ENCODE peak calls at places on chromosomes 5 and 9, in four cellular contexts. One of them, this sample, is unnamed.

GRCh38 chr5:174307656-174308271 is 262.3 kb downstream of the NSG2 start:
- DNase-seq in GM12865: no peak
- DNase-seq in CD8-positive, alpha-beta T cell: no peak
- DNase-seq in adipocyte: no peak
- DNase-seq in this sample: no peak

GRCh38 chr5:59360130-59360555 is 533.4 kb downstream of the PDE4D start:
- DNase-seq in GM12865: no peak
- DNase-seq in CD8-positive, alpha-beta T cell: no peak
- DNase-seq in adipocyte: no peak
- DNase-seq in this sample: no peak

GRCh38 chr5:107653685-107654084 is 17.1 kb downstream of the EFNA5 start:
- DNase-seq in GM12865: no peak
- DNase-seq in CD8-positive, alpha-beta T cell: no peak
- DNase-seq in adipocyte: no peak
- DNase-seq in this sample: no peak

GRCh38 chr5:139443766-139444473 is 4.6 kb upstream of the DNAJC18 start:
- DNase-seq in GM12865: no peak
- DNase-seq in CD8-positive, alpha-beta T cell: peak
- DNase-seq in adipocyte: peak
- DNase-seq in this sample: no peak

GRCh38 chr5:168710706-168711105 is 131.5 kb upstream of the PANK3 start:
- DNase-seq in GM12865: no peak
- DNase-seq in CD8-positive, alpha-beta T cell: no peak
- DNase-seq in adipocyte: no peak
- DNase-seq in this sample: no peak

GRCh38 chr5:17077447-17078233 is 139.8 kb upstream of the BASP1 start:
- DNase-seq in GM12865: no peak
- DNase-seq in CD8-positive, alpha-beta T cell: no peak
- DNase-seq in adipocyte: no peak
- DNase-seq in this sample: no peak

GRCh38 chr5:117794847-117795246 is 1193.5 kb downstream of the DTWD2 start:
- DNase-seq in GM12865: no peak
- DNase-seq in CD8-positive, alpha-beta T cell: no peak
- DNase-seq in adipocyte: peak
- DNase-seq in this sample: no peak

GRCh38 chr9:134657666-134658377 is 16.2 kb downstream of the COL5A1 start:
- DNase-seq in GM12865: no peak
- DNase-seq in CD8-positive, alpha-beta T cell: no peak
- DNase-seq in adipocyte: no peak
- DNase-seq in this sample: no peak

GRCh38 chr5:77086611-77087483 is at the start of gene ZBED3:
- DNase-seq in GM12865: peak
- DNase-seq in CD8-positive, alpha-beta T cell: peak
- DNase-seq in adipocyte: peak
- DNase-seq in this sample: peak

GRCh38 chr5:9888517-9888916 is 258.4 kb upstream of the TAS2R1 start:
- DNase-seq in GM12865: no peak
- DNase-seq in CD8-positive, alpha-beta T cell: no peak
- DNase-seq in adipocyte: peak
- DNase-seq in this sample: no peak

GRCh38 chr9:108476574-108476973 is 379.2 kb downstream of the ACTL7B start:
- DNase-seq in GM12865: no peak
- DNase-seq in CD8-positive, alpha-beta T cell: no peak
- DNase-seq in adipocyte: no peak
- DNase-seq in this sample: no peak

GRCh38 chr9:98491778-98492177 is 217.0 kb downstream of the GABBR2 start:
- DNase-seq in GM12865: no peak
- DNase-seq in CD8-positive, alpha-beta T cell: no peak
- DNase-seq in adipocyte: peak
- DNase-seq in this sample: no peak

GRCh38 chr9:34383904-34384303 is 7.2 kb upstream of the MYORG start:
- DNase-seq in GM12865: no peak
- DNase-seq in CD8-positive, alpha-beta T cell: no peak
- DNase-seq in adipocyte: no peak
- DNase-seq in this sample: no peak

GRCh38 chr9:35680331-35681105 is 6.8 kb downstream of the CA9 start:
- DNase-seq in GM12865: peak
- DNase-seq in CD8-positive, alpha-beta T cell: no peak
- DNase-seq in adipocyte: no peak
- DNase-seq in this sample: no peak

GRCh38 chr9:136940526-136941230 is 3.9 kb downstream of the FBXW5 start:
- DNase-seq in GM12865: no peak
- DNase-seq in CD8-positive, alpha-beta T cell: no peak
- DNase-seq in adipocyte: no peak
- DNase-seq in this sample: no peak

GRCh38 chr5:126716861-126717260 is 60.1 kb upstream of the LMNB1 start:
- DNase-seq in GM12865: no peak
- DNase-seq in CD8-positive, alpha-beta T cell: no peak
- DNase-seq in adipocyte: no peak
- DNase-seq in this sample: no peak

GRCh38 chr5:124583469-124584350 is 162.7 kb downstream of the ZNF608 start:
- DNase-seq in GM12865: peak
- DNase-seq in CD8-positive, alpha-beta T cell: no peak
- DNase-seq in adipocyte: peak
- DNase-seq in this sample: no peak

GRCh38 chr5:180808461-180809000 is 5.9 kb upstream of the MGAT1 start:
- DNase-seq in GM12865: no peak
- DNase-seq in CD8-positive, alpha-beta T cell: no peak
- DNase-seq in adipocyte: no peak
- DNase-seq in this sample: no peak
- H3K4me3 ChIP-seq in GM12865: peak
- H3K4me3 ChIP-seq in CD8-positive, alpha-beta T cell: peak
- H3K4me3 ChIP-seq in adipocyte: peak
- H3K4me3 ChIP-seq in this sample: peak

DNA sequence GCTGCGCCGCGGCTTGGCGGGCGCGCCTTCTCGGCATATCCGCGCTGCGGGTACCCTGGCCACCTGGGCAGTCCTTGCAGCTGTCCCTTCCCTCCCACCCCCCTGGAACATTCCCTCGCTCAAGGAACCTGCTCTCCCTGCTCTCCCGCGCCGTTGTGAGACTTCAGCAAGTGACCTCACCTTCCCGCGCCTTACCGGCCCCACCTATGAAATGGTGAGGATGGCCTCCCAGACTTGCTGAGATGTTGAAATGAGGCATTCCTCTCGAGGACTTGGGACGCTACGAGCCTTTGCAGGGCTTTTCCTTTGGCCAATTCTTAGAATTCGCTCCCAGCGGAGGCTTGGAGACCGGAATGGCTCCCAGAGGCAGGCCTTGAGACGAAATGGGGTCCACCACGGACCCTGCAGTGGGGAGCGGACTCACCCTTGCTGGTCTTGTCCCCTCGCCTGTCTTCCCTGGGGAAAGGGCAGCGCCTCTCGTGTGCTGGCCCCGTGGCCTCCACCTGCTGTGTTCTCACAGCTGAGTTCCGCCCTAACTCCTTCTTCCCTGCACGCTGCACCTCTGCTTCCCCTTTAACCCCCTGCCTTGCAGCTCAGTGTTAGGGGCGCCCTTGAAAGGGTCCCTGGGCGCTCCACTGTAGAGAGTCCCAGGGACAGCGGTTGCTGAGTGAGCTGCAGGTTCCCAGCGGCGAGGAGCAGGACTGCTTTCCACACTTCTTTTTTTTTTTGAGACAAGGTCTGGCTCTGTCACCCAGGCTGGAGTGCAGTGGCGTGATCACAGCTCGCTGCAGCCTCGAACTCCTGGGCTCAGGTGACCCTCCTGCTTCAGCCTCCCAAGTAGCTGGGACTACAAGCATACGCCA is 907 bp downstream of the HMCN2 start:
- DNase-seq in GM12865: no peak
- DNase-seq in CD8-positive, alpha-beta T cell: no peak
- DNase-seq in adipocyte: no peak
- DNase-seq in this sample: no peak
- H3K4me3 ChIP-seq in GM12865: no peak
- H3K4me3 ChIP-seq in CD8-positive, alpha-beta T cell: no peak
- H3K4me3 ChIP-seq in adipocyte: no peak
- H3K4me3 ChIP-seq in this sample: no peak

DNA sequence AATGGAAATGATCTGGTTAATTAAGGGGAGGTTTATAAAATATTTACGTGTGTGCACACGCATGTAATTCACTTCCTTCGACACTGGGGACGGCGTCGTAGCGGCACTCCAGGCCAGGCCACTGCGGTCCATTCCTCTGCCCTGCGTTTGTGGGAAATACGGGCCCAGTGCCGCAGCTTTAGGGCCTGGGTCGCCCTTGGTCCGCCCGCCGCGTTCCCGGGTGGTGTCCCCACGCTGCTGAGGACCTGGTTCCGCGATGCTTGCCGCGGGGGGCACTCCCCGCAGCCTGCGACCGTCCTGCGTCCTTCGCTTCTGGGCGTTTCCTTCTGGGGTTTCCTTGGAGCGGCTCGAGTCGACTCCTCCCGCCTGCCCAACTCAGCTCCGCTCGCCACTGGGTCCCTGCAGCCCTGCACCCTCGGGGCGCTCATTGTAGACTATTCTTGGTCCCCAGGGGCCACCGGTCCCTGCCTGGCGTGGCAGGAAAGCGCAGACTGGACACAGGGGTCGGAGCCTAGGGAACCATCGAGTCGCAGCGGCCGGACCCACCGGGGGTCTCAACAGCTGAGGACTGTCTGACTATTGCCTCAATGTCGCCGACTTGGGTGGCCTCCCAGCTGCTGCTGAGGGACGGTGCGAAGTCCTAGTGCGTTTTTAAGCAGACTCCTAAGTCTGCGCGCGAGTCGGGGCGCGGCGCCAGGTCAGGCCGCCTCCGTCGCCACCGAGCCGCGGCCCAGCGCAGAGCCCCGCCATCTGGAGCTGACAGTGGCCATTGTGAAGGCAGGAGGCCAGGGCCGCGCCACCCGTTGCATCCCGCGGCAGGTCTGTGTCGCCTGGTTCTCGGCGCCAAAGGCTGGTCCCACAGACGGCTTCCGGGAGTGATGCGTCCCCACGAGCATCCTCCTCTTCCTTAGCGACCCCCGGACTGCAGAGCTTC is 4.4 kb upstream of the IRX1 start:
- DNase-seq in GM12865: no peak
- DNase-seq in CD8-positive, alpha-beta T cell: no peak
- DNase-seq in adipocyte: no peak
- DNase-seq in this sample: no peak
- H3K4me3 ChIP-seq in GM12865: no peak
- H3K4me3 ChIP-seq in CD8-positive, alpha-beta T cell: no peak
- H3K4me3 ChIP-seq in adipocyte: peak
- H3K4me3 ChIP-seq in this sample: no peak

DNA sequence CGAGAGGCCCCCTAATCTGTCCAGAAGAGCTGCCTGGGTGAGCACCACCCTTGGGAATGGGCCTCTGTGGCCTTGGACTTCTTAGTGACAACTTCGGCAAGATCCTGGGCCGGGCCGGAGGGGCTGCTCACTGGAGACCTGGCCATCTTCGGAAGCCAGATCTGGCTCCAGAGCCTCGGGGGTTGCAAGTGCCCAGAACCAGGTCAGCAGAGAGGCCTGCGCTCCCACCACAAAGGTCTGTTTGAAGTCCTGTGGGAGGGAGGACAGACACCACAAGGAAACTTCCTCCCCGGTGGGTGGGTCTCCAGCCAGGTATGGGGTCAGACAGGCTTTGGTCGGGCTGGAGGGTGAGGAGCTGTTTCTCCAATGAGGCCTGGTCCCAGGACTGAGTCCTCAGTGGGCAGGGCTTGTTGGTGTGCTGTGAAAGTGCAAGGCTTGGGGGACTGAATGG is 86.1 kb downstream of the DAB2IP start:
- DNase-seq in GM12865: no peak
- DNase-seq in CD8-positive, alpha-beta T cell: peak
- DNase-seq in adipocyte: no peak
- DNase-seq in this sample: no peak
- H3K4me3 ChIP-seq in GM12865: no peak
- H3K4me3 ChIP-seq in CD8-positive, alpha-beta T cell: no peak
- H3K4me3 ChIP-seq in adipocyte: no peak
- H3K4me3 ChIP-seq in this sample: no peak

GRCh38 chr9:129946596-129946995 is 96.4 kb downstream of the FNBP1 start:
- DNase-seq in GM12865: no peak
- DNase-seq in CD8-positive, alpha-beta T cell: no peak
- DNase-seq in adipocyte: no peak
- DNase-seq in this sample: no peak
- H3K4me3 ChIP-seq in GM12865: no peak
- H3K4me3 ChIP-seq in CD8-positive, alpha-beta T cell: no peak
- H3K4me3 ChIP-seq in adipocyte: no peak
- H3K4me3 ChIP-seq in this sample: no peak